ENCODE peak calls at places on chromosomes 11 and 22, in four cellular contexts. J, M, O and K are unnamed samples.

GRCh38 chr11:110818032-110818687 is 105.9 kb upstream of the ARHGAP20 start:
- DNase-seq in J (no peak), M (no peak), O (no peak), K (no peak)

GRCh38 chr11:68545796-68546195 is 85.2 kb downstream of the PPP6R3 start:
- DNase-seq in J (no peak), M (no peak), O (no peak), K (no peak)

GRCh38 chr11:34300571-34301295 is 57.1 kb downstream of the ABTB2 start:
- DNase-seq in J (no peak), M (no peak), O (no peak), K (no peak)

GRCh38 chr11:64353761-64354506 is 5.0 kb upstream of the RPS6KA4 start:
- DNase-seq in J (no peak), M (no peak), O (no peak), K (no peak)

GRCh38 chr11:19711911-19712280 is 741 bp upstream of the NAV2 start:
- DNase-seq in J (peak), M (no peak), O (no peak), K (no peak)

GRCh38 chr11:25741886-25742285 is 590.0 kb upstream of the ANO3 start:
- DNase-seq in J (no peak), M (no peak), O (no peak), K (no peak)

GRCh38 chr11:76739798-76740197 is 43.4 kb upstream of the TSKU start:
- DNase-seq in J (no peak), M (no peak), O (no peak), K (no peak)

GRCh38 chr22:30858976-30859713 is 109.4 kb downstream of the MORC2 start:
- DNase-seq in J (no peak), M (peak), O (no peak), K (no peak)

GRCh38 chr11:85590848-85591483 is 36.2 kb downstream of the DLG2 start:
- DNase-seq in J (no peak), M (no peak), O (no peak), K (no peak)
- TF ChIP-seq CTCF in J (no peak), M (no peak), O (no peak), K (peak)

DNA sequence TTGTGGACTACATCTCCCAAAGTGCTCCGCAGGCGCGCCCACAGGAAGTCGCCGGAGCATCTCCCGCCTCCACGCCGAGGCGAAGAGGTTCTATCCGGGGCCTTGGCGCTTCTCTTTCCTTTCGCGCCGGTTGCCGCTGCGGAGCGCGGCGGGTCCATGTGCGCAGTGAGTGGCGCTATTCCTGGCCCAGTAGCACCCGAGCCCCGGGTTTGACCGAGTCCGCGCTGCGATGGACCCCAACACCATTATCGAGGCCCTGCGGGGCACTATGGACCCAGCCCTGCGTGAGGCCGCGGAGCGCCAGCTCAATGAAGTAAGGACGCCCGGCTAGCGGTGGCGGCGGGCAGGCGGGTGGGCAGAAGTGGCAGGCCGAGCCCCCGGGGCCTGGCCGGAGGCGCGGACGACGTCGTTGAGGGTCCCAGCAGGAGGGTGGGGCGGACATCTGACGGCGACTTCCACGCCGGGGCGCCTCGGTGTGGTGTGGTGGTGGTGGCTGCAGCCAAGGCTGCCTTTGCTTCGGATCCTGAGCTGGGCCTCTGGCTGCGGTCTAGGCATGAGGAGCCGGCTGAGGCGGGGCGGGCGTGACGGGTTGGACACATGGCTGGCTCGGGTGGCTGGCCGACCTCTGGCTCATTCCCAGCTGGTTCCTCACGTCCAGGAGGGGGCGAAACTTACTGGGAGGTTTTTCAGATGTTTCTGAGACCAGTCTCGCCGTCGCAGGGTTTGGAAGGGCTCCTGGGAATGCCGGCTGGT is at the start of gene IPO7:
- DNase-seq in J (peak), M (no peak), O (peak), K (peak)
- TF ChIP-seq CTCF in J (peak), M (peak), O (peak), K (peak)

DNA sequence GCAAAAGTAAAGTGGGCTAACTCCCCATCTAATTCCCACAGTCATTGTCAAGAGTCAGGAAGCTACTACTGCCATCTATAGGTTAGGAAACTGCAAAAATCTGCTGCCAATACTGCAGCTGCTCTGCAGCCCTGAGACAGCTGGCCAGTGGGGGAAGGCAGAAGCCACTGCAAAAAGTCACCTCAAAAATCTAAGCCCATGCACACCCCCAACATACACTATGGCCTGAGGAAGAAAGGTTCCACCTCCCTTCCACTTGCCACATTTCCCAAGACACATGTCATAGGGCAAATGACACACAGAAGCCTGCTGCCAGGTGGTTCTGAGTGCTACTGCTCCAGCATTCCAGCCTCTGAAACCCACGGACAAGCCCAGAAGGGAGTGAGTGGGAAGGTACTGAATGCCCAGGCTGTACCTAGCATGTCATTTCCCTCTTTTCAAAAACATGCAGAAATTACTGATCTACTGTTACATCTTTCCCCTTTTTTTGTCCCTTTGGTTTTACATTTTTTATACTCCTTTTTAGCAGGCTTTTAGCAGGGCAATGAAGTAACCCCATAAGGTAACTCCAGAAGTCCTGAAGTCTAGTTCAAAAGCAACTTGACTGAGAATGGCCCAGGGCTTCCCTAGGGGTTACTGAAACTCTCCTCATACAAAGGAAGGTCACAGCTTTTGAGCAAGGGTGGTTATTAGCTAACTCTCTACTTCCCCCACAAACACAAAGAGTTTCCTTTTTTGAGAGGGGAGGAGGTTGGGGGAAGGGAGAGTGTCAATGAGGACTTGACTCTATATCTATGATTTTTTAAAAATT is 36.8 kb downstream of the DGCR2 start:
- DNase-seq in J (no peak), M (no peak), O (no peak), K (peak)
- TF ChIP-seq CTCF in J (no peak), M (no peak), O (no peak), K (peak)

GRCh38 chr11:11895672-11896071 is 53.9 kb downstream of the USP47 start:
- DNase-seq in J (no peak), M (no peak), O (no peak), K (no peak)
- TF ChIP-seq CTCF in J (no peak), M (no peak), O (peak), K (no peak)

GRCh38 chr11:86636275-86636674 is 36.1 kb downstream of the ME3 start:
- DNase-seq in J (no peak), M (no peak), O (no peak), K (no peak)

GRCh38 chr11:86627776-86628455 is 44.5 kb downstream of the ME3 start:
- DNase-seq in J (no peak), M (no peak), O (no peak), K (no peak)

GRCh38 chr11:86637976-86638375 is 34.4 kb downstream of the ME3 start:
- DNase-seq in J (no peak), M (no peak), O (no peak), K (no peak)

GRCh38 chr11:86629070-86629706 is 43.2 kb downstream of the ME3 start:
- DNase-seq in J (no peak), M (no peak), O (no peak), K (no peak)

DNA sequence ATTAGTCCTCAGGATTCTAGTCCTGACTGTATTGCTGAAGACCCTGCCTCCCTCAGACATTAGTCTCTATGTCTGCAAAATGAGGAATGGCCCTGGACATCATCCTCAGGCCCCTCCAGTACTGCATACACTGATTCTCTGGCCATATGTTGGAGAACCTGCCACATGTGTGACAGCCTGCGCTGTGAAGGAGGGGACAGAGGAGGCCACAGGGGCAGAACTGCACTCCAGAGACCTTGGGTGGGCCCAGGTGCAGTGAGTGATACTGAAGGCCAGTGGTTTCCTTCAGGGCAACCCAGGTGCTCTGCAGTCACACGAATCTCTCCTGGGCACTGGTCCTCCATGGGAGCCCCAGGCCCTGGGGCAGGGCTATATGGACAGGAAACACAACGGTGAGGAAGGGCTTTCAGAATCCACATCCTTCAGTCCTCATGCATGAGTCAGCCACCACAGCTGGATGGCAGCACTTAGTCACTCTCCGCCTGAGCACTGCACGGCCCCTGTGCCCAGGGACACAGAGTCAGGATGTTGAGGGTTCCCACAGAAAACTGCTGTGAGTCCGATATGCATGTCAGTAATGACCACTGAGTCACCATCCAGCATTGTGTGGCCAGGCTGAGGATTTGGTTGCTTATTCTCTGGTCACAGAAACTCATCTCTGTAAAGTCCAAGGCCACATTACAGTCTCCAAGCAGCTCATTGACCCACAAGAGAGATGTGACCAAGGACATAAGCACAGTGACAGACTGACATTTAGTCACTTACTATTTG is 39.7 kb downstream of the ME3 start:
- DNase-seq in J (no peak), M (no peak), O (no peak), K (no peak)
- TF ChIP-seq CTCF in J (peak), M (no peak), O (peak), K (no peak)

DNA sequence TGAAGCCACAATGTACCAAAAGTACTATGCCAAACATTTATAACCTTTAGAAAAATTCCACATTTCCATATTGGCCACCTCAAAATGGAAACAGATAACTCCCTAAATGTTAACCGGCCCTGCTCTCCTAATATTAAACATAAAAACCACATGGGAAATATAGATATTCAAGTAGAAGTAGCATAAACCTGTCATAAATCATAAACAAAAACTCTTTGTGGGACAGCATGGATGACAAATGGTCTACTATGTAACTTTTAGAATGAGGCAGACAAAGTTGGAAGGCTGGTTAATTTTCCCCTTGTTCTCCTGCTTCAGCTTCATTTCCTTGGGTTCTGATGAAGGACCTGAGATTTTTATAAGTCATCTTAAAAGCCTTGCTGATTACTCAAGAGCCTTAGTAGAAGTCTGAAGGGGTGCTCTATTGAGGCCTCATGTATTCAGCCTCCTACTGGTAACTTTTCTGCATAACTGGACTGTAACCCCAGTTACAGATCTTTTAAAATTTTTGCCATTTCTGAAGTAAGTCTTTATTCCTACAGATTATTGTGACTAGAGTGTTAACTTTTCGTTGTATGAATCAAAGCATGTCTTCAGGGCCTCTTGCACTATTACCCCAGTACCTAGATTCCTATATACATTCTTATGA is 116.4 kb downstream of the STIM1 start:
- DNase-seq in J (no peak), M (no peak), O (no peak), K (no peak)
- TF ChIP-seq CTCF in J (no peak), M (no peak), O (peak), K (no peak)

DNA sequence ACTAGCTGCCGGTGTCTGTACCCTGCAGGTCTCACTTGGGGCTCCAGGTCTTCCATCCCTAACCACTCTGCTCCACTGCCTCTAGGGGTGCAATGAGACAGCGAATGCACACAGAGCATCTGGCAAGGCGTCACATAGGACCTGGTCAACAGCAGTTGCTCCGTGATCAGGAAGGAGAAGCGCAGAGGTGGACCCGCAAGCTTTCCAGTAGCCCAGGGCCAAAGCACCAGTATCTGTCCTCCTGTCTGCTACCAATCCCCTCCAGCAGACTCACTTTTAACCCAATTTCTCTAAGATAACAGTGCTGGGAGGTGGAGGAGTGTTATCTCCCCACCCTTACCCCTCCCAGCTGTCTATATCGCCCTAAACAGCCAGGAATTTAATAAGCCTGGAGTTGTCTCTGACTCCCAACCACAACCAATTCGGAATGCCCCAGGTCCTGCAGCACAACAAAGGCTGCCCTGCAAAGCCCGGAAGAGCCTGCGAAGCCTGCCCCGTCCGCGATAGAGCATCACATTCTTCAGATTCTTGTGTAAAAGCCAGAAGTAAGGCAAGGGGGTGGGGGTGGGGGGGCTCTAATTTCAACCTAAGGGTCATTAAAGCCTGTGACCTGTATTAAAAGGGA is 19.3 kb downstream of the MYH9 start:
- DNase-seq in J (no peak), M (no peak), O (no peak), K (no peak)
- TF ChIP-seq CTCF in J (no peak), M (no peak), O (peak), K (no peak)

GRCh38 chr22:39528681-39529486 is 3.7 kb downstream of the RPS19BP1 start:
- DNase-seq in J (peak), M (no peak), O (peak), K (peak)

GRCh38 chr22:39529487-39529851 is 3.1 kb downstream of the RPS19BP1 start:
- DNase-seq in J (no peak), M (no peak), O (no peak), K (no peak)

GRCh38 chr22:39532215-39533071 is at the start of gene RPS19BP1:
- DNase-seq in J (peak), M (peak), O (peak), K (peak)

GRCh38 chr22:39530136-39530535 is 2.4 kb downstream of the RPS19BP1 start:
- DNase-seq in J (peak), M (no peak), O (no peak), K (no peak)

DNA sequence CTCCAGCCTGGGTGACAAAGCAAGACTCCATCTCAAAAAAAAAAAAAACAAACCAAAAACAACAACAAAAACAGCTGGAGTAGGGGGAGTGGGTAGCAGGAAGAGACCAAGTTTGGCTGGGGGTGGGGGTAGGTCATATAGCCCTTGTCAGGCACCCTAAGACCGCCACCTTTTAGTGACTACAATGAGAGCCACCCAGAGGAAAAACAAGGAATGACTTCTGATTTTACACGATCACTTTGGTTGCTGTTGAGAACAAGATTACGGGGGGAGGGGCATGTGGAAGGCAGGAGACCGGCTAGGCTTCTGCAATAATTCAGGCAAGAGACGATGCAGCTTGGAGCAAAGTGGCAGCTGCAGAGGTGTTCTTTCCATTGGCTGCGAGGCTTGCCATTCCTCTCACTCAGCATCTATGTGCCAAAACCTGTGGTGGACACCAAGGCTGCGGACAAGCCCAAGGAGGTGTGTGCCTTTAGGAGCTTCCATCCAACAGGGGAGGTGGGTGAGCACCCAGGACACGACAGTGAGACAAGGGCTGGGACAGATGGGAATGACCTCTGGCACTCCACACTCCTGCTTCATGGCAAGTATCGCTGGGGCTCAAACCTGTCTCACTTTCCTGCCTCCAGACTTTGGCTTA is 1.7 kb downstream of the RPS19BP1 start:
- DNase-seq in J (peak), M (no peak), O (no peak), K (no peak)
- TF ChIP-seq CTCF in J (no peak), M (no peak), O (no peak), K (peak)

DNA sequence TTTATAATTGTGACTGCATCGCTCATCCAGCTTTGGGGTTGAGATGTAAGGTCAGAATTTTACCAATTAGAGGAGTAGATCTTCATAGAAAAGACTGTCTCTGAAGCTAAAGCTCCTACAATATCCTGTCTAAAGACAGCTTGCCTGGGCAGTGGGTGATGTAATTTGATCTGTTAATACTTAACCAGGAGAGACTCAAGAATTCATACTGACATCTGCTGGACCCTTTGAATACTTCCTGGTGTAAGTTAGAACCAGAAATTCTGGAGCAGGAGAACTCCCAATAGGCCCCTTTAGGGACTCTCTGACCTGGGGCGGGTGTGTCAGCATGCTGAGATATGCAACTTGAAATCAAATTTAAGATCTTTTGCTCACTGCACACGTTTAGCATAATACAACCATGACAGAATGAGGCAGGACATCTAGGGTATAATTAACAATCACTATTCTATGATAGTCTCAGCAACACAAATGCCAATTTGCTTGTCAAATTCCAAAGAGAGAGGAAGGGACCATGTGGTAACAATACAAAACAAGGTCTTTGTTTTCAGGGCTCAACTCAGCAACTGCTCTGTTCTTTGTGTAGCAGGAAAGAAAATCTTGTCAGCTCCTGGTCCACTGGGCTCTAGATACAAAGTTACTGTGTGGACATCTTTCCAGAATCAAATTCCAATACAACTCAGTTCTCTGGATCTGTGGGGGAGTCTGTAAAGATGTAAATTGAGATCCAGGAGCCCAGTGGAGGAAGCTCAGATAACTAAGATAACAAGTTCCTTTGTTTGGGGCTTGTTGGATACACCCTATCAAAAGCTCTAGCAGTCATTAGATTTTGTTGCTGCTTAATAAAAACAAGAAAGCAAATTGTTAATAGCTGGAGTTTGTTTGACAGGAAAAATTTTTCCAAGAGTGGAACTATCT is 144.0 kb downstream of the INSC start:
- DNase-seq in J (no peak), M (no peak), O (no peak), K (no peak)
- TF ChIP-seq CTCF in J (peak), M (no peak), O (no peak), K (peak)

GRCh38 chr11:31236052-31236652 is 133.4 kb downstream of the DCDC1 start:
- DNase-seq in J (no peak), M (no peak), O (no peak), K (no peak)

GRCh38 chr11:31237819-31238771 is 131.4 kb downstream of the DCDC1 start:
- DNase-seq in J (no peak), M (no peak), O (no peak), K (no peak)

GRCh38 chr11:31233425-31233824 is 136.1 kb downstream of the DCDC1 start:
- DNase-seq in J (no peak), M (no peak), O (no peak), K (no peak)
- TF ChIP-seq CTCF in J (no peak), M (no peak), O (no peak), K (peak)